ENCODE peak calls at places on chromosomes 16 and 17, in six cellular contexts. Z is uterus; C is AG10803; T is astrocyte of the hippocampus; W is stimulated activated CD8-positive, alpha-beta memory T cell treated with anti-CD3 and anti-CD28 coated beads, Interleukin-12 subunit alpha, Interleukin-12 subunit beta, amount 100 ng/mL, for 1 hour; P is C1 segment of cervical spinal cord. U is an unnamed sample.

GRCh38 chr16:8798535-8799157 is 1.0 kb downstream of the PMM2 start:
- DNase-seq in Z (no peak), C (no peak), T (no peak), W (no peak), P (no peak), U (no peak)

GRCh38 chr16:842061-842476 is 41.5 kb upstream of the GNG13 start:
- DNase-seq in Z (peak), C (no peak), T (no peak), W (no peak), P (no peak), U (peak)

GRCh38 chr16:1708768-1709180 is 2.8 kb downstream of the MAPK8IP3 start:
- DNase-seq in Z (no peak), C (no peak), T (peak), W (no peak), P (no peak), U (peak)

GRCh38 chr16:72835041-72835440 is 212.9 kb downstream of the ZFHX3 start:
- DNase-seq in Z (no peak), C (no peak), T (no peak), W (no peak), P (no peak), U (no peak)

GRCh38 chr16:31130336-31130812 is 5.2 kb downstream of the PRSS8 start:
- DNase-seq in Z (no peak), C (no peak), T (no peak), W (no peak), P (no peak), U (no peak)

GRCh38 chr17:2030779-2031163 is 818 bp downstream of the DPH1 start:
- DNase-seq in Z (no peak), C (peak), T (no peak), W (no peak), P (no peak), U (no peak)

GRCh38 chr16:21222495-21223337 is 10.8 kb upstream of the ANKS4B start:
- DNase-seq in Z (no peak), C (no peak), T (no peak), W (no peak), P (no peak), U (peak)

GRCh38 chr16:28999577-28999976 is 14.7 kb downstream of the LAT start:
- DNase-seq in Z (no peak), C (no peak), T (no peak), W (no peak), P (no peak), U (no peak)

GRCh38 chr17:80195141-80195540 is 25.0 kb downstream of the SGSH start:
- DNase-seq in Z (no peak), C (no peak), T (no peak), W (no peak), P (no peak), U (no peak)

GRCh38 chr16:78163772-78164391 is 64.4 kb downstream of the WWOX start:
- DNase-seq in Z (no peak), C (no peak), T (no peak), W (no peak), P (no peak), U (no peak)